ENCODE peak calls at places on chromosomes 7 and 10, in five cellular contexts. One of them, this sample, is unnamed.

GRCh38 chr10:44917848-44918247 is 6.7 kb downstream of the TMEM72 start:
- DNase-seq in GM12865: no peak
- DNase-seq in NCI-H1105: no peak
- DNase-seq in amniotic epithelial cell: no peak
- DNase-seq in stimulated activated CD4-positive, alpha-beta T cell treated with anti-CD3 and anti-CD28 coated beads, Interleukin-15, amount 100 ng/mL, for 24 hours: no peak
- DNase-seq in this sample: no peak

GRCh38 chr7:46072722-46073121 is 151.7 kb upstream of the IGFBP3 start:
- DNase-seq in GM12865: peak
- DNase-seq in NCI-H1105: peak
- DNase-seq in amniotic epithelial cell: no peak
- DNase-seq in stimulated activated CD4-positive, alpha-beta T cell treated with anti-CD3 and anti-CD28 coated beads, Interleukin-15, amount 100 ng/mL, for 24 hours: no peak
- DNase-seq in this sample: no peak

GRCh38 chr7:32163911-32164310 is 93.7 kb upstream of the PDE1C start:
- DNase-seq in GM12865: no peak
- DNase-seq in NCI-H1105: no peak
- DNase-seq in stimulated activated CD4-positive, alpha-beta T cell treated with anti-CD3 and anti-CD28 coated beads, Interleukin-15, amount 100 ng/mL, for 24 hours: no peak
- DNase-seq in amniotic epithelial cell: peak
- DNase-seq in this sample: no peak

GRCh38 chr7:67854784-67855183 is 858.2 kb downstream of the TYW1 start:
- DNase-seq in stimulated activated CD4-positive, alpha-beta T cell treated with anti-CD3 and anti-CD28 coated beads, Interleukin-15, amount 100 ng/mL, for 24 hours: no peak
- DNase-seq in NCI-H1105: no peak
- DNase-seq in amniotic epithelial cell: no peak
- DNase-seq in GM12865: no peak
- DNase-seq in this sample: no peak

GRCh38 chr10:91980319-91980718 is 56.7 kb downstream of the BTAF1 start:
- DNase-seq in amniotic epithelial cell: no peak
- DNase-seq in stimulated activated CD4-positive, alpha-beta T cell treated with anti-CD3 and anti-CD28 coated beads, Interleukin-15, amount 100 ng/mL, for 24 hours: no peak
- DNase-seq in GM12865: no peak
- DNase-seq in NCI-H1105: no peak
- DNase-seq in this sample: no peak

GRCh38 chr10:45547207-45547606 is 125.4 kb downstream of the ZFAND4 start:
- DNase-seq in GM12865: no peak
- DNase-seq in NCI-H1105: no peak
- DNase-seq in stimulated activated CD4-positive, alpha-beta T cell treated with anti-CD3 and anti-CD28 coated beads, Interleukin-15, amount 100 ng/mL, for 24 hours: no peak
- DNase-seq in amniotic epithelial cell: no peak
- DNase-seq in this sample: no peak

GRCh38 chr10:82683989-82684388 is 809.0 kb downstream of the NRG3 start:
- DNase-seq in NCI-H1105: no peak
- DNase-seq in amniotic epithelial cell: peak
- DNase-seq in stimulated activated CD4-positive, alpha-beta T cell treated with anti-CD3 and anti-CD28 coated beads, Interleukin-15, amount 100 ng/mL, for 24 hours: no peak
- DNase-seq in GM12865: no peak
- DNase-seq in this sample: no peak

GRCh38 chr7:98400538-98401427 is at the start of gene BAIAP2L1:
- DNase-seq in amniotic epithelial cell: peak
- DNase-seq in GM12865: peak
- DNase-seq in stimulated activated CD4-positive, alpha-beta T cell treated with anti-CD3 and anti-CD28 coated beads, Interleukin-15, amount 100 ng/mL, for 24 hours: peak
- DNase-seq in NCI-H1105: peak
- DNase-seq in this sample: peak

GRCh38 chr10:5968681-5969453 is 8.5 kb downstream of the IL15RA start:
- DNase-seq in NCI-H1105: no peak
- DNase-seq in stimulated activated CD4-positive, alpha-beta T cell treated with anti-CD3 and anti-CD28 coated beads, Interleukin-15, amount 100 ng/mL, for 24 hours: no peak
- DNase-seq in amniotic epithelial cell: no peak
- DNase-seq in GM12865: no peak
- DNase-seq in this sample: no peak

GRCh38 chr7:15016726-15017125 is 114.2 kb upstream of the DGKB start:
- DNase-seq in GM12865: no peak
- DNase-seq in amniotic epithelial cell: no peak
- DNase-seq in stimulated activated CD4-positive, alpha-beta T cell treated with anti-CD3 and anti-CD28 coated beads, Interleukin-15, amount 100 ng/mL, for 24 hours: no peak
- DNase-seq in NCI-H1105: no peak
- DNase-seq in this sample: no peak

GRCh38 chr7:66736892-66737291 is 3.6 kb upstream of the RABGEF1 start:
- DNase-seq in NCI-H1105: no peak
- DNase-seq in stimulated activated CD4-positive, alpha-beta T cell treated with anti-CD3 and anti-CD28 coated beads, Interleukin-15, amount 100 ng/mL, for 24 hours: no peak
- DNase-seq in GM12865: no peak
- DNase-seq in amniotic epithelial cell: no peak
- DNase-seq in this sample: no peak

GRCh38 chr7:55053651-55054226 is 34.9 kb downstream of the EGFR start:
- DNase-seq in GM12865: no peak
- DNase-seq in amniotic epithelial cell: peak
- DNase-seq in NCI-H1105: no peak
- DNase-seq in stimulated activated CD4-positive, alpha-beta T cell treated with anti-CD3 and anti-CD28 coated beads, Interleukin-15, amount 100 ng/mL, for 24 hours: no peak
- DNase-seq in this sample: no peak

GRCh38 chr10:76315240-76315639 is 883.8 kb downstream of the LRMDA start:
- DNase-seq in stimulated activated CD4-positive, alpha-beta T cell treated with anti-CD3 and anti-CD28 coated beads, Interleukin-15, amount 100 ng/mL, for 24 hours: no peak
- DNase-seq in GM12865: no peak
- DNase-seq in amniotic epithelial cell: no peak
- DNase-seq in NCI-H1105: no peak
- DNase-seq in this sample: no peak

GRCh38 chr7:127935847-127936376 is 95.3 kb downstream of the LRRC4 start:
- DNase-seq in NCI-H1105: no peak
- DNase-seq in stimulated activated CD4-positive, alpha-beta T cell treated with anti-CD3 and anti-CD28 coated beads, Interleukin-15, amount 100 ng/mL, for 24 hours: no peak
- DNase-seq in GM12865: no peak
- DNase-seq in amniotic epithelial cell: no peak
- DNase-seq in this sample: no peak

GRCh38 chr7:52501696-52502095 is 533.7 kb upstream of the POM121L12 start:
- DNase-seq in stimulated activated CD4-positive, alpha-beta T cell treated with anti-CD3 and anti-CD28 coated beads, Interleukin-15, amount 100 ng/mL, for 24 hours: no peak
- DNase-seq in GM12865: no peak
- DNase-seq in NCI-H1105: no peak
- DNase-seq in amniotic epithelial cell: no peak
- DNase-seq in this sample: no peak

GRCh38 chr7:43481905-43482678 is 100.8 kb upstream of the STK17A start:
- DNase-seq in GM12865: no peak
- DNase-seq in amniotic epithelial cell: no peak
- DNase-seq in stimulated activated CD4-positive, alpha-beta T cell treated with anti-CD3 and anti-CD28 coated beads, Interleukin-15, amount 100 ng/mL, for 24 hours: no peak
- DNase-seq in NCI-H1105: no peak
- DNase-seq in this sample: no peak

GRCh38 chr10:48519731-48520506 is 85.0 kb downstream of the ARHGAP22 start:
- DNase-seq in GM12865: no peak
- DNase-seq in NCI-H1105: no peak
- DNase-seq in amniotic epithelial cell: no peak
- DNase-seq in stimulated activated CD4-positive, alpha-beta T cell treated with anti-CD3 and anti-CD28 coated beads, Interleukin-15, amount 100 ng/mL, for 24 hours: no peak
- DNase-seq in this sample: no peak

GRCh38 chr7:45414226-45414625 is 159.9 kb upstream of the ADCY1 start:
- DNase-seq in stimulated activated CD4-positive, alpha-beta T cell treated with anti-CD3 and anti-CD28 coated beads, Interleukin-15, amount 100 ng/mL, for 24 hours: no peak
- DNase-seq in amniotic epithelial cell: no peak
- DNase-seq in NCI-H1105: no peak
- DNase-seq in GM12865: no peak
- DNase-seq in this sample: no peak